ENCODE peak calls at places on chromosomes 3 and 15, in seven cellular contexts. One of them, this sample, is unnamed.
A peak's percentile ranks its signal among the peaks of the same experiment; 100 is the strongest.

GRCh38 chr3:33076952-33077351 is 20.0 kb downstream of the GLB1 start:
- DNase-seq in esophagus squamous epithelium: no peak
- DNase-seq in fibroblast of villous mesenchyme: no peak
- DNase-seq in GM12878: no peak
- DNase-seq in cardiac fibroblast: no peak
- DNase-seq in testis: no peak
- DNase-seq in cardiac muscle cell: no peak
- DNase-seq in this sample: no peak

GRCh38 chr3:188003188-188004171 is 150.5 kb upstream of the LPP start:
- DNase-seq in esophagus squamous epithelium: no peak
- DNase-seq in fibroblast of villous mesenchyme: no peak
- DNase-seq in GM12878: no peak
- DNase-seq in cardiac fibroblast: no peak
- DNase-seq in testis: no peak
- DNase-seq in cardiac muscle cell: no peak
- DNase-seq in this sample: no peak

GRCh38 chr3:147654827-147655226 is 245.7 kb downstream of the ZIC1 start:
- DNase-seq in esophagus squamous epithelium: no peak
- DNase-seq in fibroblast of villous mesenchyme: no peak
- DNase-seq in GM12878: no peak
- DNase-seq in cardiac fibroblast: peak; percentile 34
- DNase-seq in testis: no peak
- DNase-seq in cardiac muscle cell: peak; percentile 27
- DNase-seq in this sample: peak; percentile 36

GRCh38 chr3:145776782-145777408 is 384.1 kb downstream of the PLOD2 start:
- DNase-seq in esophagus squamous epithelium: no peak
- DNase-seq in fibroblast of villous mesenchyme: peak; percentile 70
- DNase-seq in GM12878: peak; percentile 16
- DNase-seq in cardiac fibroblast: peak; percentile 86
- DNase-seq in testis: peak; percentile 78
- DNase-seq in cardiac muscle cell: peak; percentile 86
- DNase-seq in this sample: peak; percentile 90

GRCh38 chr15:70133781-70134180 is 36.1 kb upstream of the TLE3 start:
- DNase-seq in esophagus squamous epithelium: no peak
- DNase-seq in fibroblast of villous mesenchyme: no peak
- DNase-seq in GM12878: no peak
- DNase-seq in cardiac fibroblast: no peak
- DNase-seq in testis: no peak
- DNase-seq in cardiac muscle cell: no peak
- DNase-seq in this sample: no peak

GRCh38 chr3:16452265-16452664 is 61.2 kb downstream of the RFTN1 start:
- DNase-seq in esophagus squamous epithelium: no peak
- DNase-seq in fibroblast of villous mesenchyme: no peak
- DNase-seq in GM12878: no peak
- DNase-seq in cardiac fibroblast: no peak
- DNase-seq in testis: no peak
- DNase-seq in cardiac muscle cell: no peak
- DNase-seq in this sample: peak; percentile 77

GRCh38 chr3:120908030-120908802 is at the start of gene STXBP5L:
- DNase-seq in esophagus squamous epithelium: no peak
- DNase-seq in fibroblast of villous mesenchyme: peak; percentile 48
- DNase-seq in GM12878: no peak
- DNase-seq in cardiac fibroblast: peak; percentile 83
- DNase-seq in testis: peak; percentile 96
- DNase-seq in cardiac muscle cell: peak; percentile 87
- DNase-seq in this sample: peak; percentile 70

GRCh38 chr15:99137877-99138276 is 33.0 kb downstream of the SYNM start:
- DNase-seq in esophagus squamous epithelium: no peak
- DNase-seq in fibroblast of villous mesenchyme: no peak
- DNase-seq in GM12878: no peak
- DNase-seq in cardiac fibroblast: no peak
- DNase-seq in testis: peak; percentile 8
- DNase-seq in cardiac muscle cell: no peak
- DNase-seq in this sample: no peak

GRCh38 chr3:165188452-165188851 is 7.7 kb downstream of the SLITRK3 start:
- DNase-seq in esophagus squamous epithelium: no peak
- DNase-seq in fibroblast of villous mesenchyme: no peak
- DNase-seq in GM12878: no peak
- DNase-seq in cardiac fibroblast: no peak
- DNase-seq in testis: no peak
- DNase-seq in cardiac muscle cell: no peak
- DNase-seq in this sample: no peak

GRCh38 chr3:16050641-16051467 is 123.6 kb upstream of the GALNT15 start:
- DNase-seq in esophagus squamous epithelium: no peak
- DNase-seq in fibroblast of villous mesenchyme: no peak
- DNase-seq in GM12878: no peak
- DNase-seq in cardiac fibroblast: no peak
- DNase-seq in testis: no peak
- DNase-seq in cardiac muscle cell: no peak
- DNase-seq in this sample: no peak

GRCh38 chr3:27722957-27723802 is 1.1 kb upstream of the EOMES start:
- DNase-seq in esophagus squamous epithelium: no peak
- DNase-seq in fibroblast of villous mesenchyme: no peak
- DNase-seq in GM12878: no peak
- DNase-seq in cardiac fibroblast: no peak
- DNase-seq in testis: no peak
- DNase-seq in cardiac muscle cell: no peak
- DNase-seq in this sample: no peak

GRCh38 chr15:35719964-35720507 is 174.1 kb upstream of the DPH6 start:
- DNase-seq in esophagus squamous epithelium: no peak
- DNase-seq in fibroblast of villous mesenchyme: no peak
- DNase-seq in GM12878: no peak
- DNase-seq in cardiac fibroblast: no peak
- DNase-seq in testis: no peak
- DNase-seq in cardiac muscle cell: no peak
- DNase-seq in this sample: peak; percentile 57

GRCh38 chr15:88334436-88334835 is 77.9 kb upstream of the NTRK3 start:
- DNase-seq in esophagus squamous epithelium: no peak
- DNase-seq in fibroblast of villous mesenchyme: no peak
- DNase-seq in GM12878: no peak
- DNase-seq in cardiac fibroblast: peak; percentile 5
- DNase-seq in testis: no peak
- DNase-seq in cardiac muscle cell: no peak
- DNase-seq in this sample: no peak

GRCh38 chr15:88341653-88342052 is 85.1 kb upstream of the NTRK3 start:
- DNase-seq in esophagus squamous epithelium: no peak
- DNase-seq in fibroblast of villous mesenchyme: no peak
- DNase-seq in GM12878: no peak
- DNase-seq in cardiac fibroblast: no peak
- DNase-seq in testis: no peak
- DNase-seq in cardiac muscle cell: no peak
- DNase-seq in this sample: no peak

GRCh38 chr15:88342666-88343065 is 86.1 kb upstream of the NTRK3 start:
- DNase-seq in esophagus squamous epithelium: no peak
- DNase-seq in fibroblast of villous mesenchyme: no peak
- DNase-seq in GM12878: no peak
- DNase-seq in cardiac fibroblast: no peak
- DNase-seq in testis: no peak
- DNase-seq in cardiac muscle cell: no peak
- DNase-seq in this sample: no peak

GRCh38 chr15:88335074-88335473 is 78.5 kb upstream of the NTRK3 start:
- DNase-seq in esophagus squamous epithelium: no peak
- DNase-seq in fibroblast of villous mesenchyme: no peak
- DNase-seq in GM12878: no peak
- DNase-seq in cardiac fibroblast: no peak
- DNase-seq in testis: no peak
- DNase-seq in cardiac muscle cell: no peak
- DNase-seq in this sample: no peak

GRCh38 chr15:88337993-88338392 is 81.5 kb upstream of the NTRK3 start:
- DNase-seq in esophagus squamous epithelium: no peak
- DNase-seq in fibroblast of villous mesenchyme: no peak
- DNase-seq in GM12878: no peak
- DNase-seq in cardiac fibroblast: no peak
- DNase-seq in testis: no peak
- DNase-seq in cardiac muscle cell: no peak
- DNase-seq in this sample: no peak
- TF ChIP-seq CTCF in esophagus squamous epithelium: no peak
- TF ChIP-seq CTCF in fibroblast of villous mesenchyme: no peak
- TF ChIP-seq CTCF in GM12878: no peak
- TF ChIP-seq CTCF in cardiac fibroblast: no peak
- TF ChIP-seq CTCF in testis: no peak
- TF ChIP-seq CTCF in cardiac muscle cell: no peak
- TF ChIP-seq CTCF in this sample: no peak

DNA sequence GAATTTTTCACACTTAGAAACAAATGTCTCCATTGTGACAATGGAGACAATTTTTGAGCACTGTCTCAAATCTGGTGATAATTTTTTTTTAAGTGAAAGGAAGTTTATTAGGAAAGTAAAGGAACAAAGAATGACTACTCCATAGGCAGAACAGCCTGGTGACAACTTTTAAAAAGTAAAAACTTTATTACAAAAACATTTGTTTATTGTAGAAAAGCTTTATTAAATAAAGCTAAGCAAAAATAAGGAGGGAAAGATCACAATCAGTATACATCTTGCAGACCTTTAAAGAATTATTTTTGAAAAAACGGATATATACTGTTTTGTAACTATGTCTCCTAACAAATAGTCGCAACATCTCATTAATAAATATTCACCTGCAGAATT is 688 bp upstream of the OXSM start:
- DNase-seq in esophagus squamous epithelium: no peak
- DNase-seq in fibroblast of villous mesenchyme: no peak
- DNase-seq in GM12878: no peak
- DNase-seq in cardiac fibroblast: no peak
- DNase-seq in testis: no peak
- DNase-seq in cardiac muscle cell: no peak
- DNase-seq in this sample: no peak
- H3K4me3 ChIP-seq in esophagus squamous epithelium: peak overlapping the region; percentile 70
- H3K4me3 ChIP-seq in fibroblast of villous mesenchyme: peak overlapping the region; percentile 71
- H3K4me3 ChIP-seq in GM12878: peak overlapping the region; percentile 78
- H3K4me3 ChIP-seq in cardiac fibroblast: peak overlapping the region; percentile 49
- H3K4me3 ChIP-seq in testis: peak overlapping the region; percentile 66
- H3K4me3 ChIP-seq in cardiac muscle cell: peak overlapping the region; percentile 76
- H3K4me3 ChIP-seq in this sample: peak overlapping the region; percentile 68

DNA sequence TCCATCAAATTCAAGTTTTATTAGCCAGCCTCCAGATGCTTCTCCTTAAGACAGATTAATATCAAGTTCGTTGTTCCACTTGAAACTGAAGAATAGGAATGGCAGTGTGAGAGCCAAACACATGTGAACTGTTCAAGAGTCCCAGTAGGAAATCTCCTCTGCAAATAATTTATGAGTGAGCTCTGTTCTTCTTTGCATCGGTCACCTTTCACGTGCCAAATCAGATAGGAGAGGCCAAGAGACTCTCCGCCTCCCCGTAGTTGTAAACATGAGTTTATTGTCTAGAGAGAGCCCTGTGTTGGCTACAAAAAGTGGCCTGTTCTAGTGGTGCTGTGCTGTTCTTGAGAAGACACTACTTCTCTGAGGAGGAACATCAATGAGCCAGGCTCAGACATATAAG is 372.1 kb upstream of the NR2F2 start:
- DNase-seq in esophagus squamous epithelium: no peak
- DNase-seq in fibroblast of villous mesenchyme: peak; percentile 50
- DNase-seq in GM12878: no peak
- DNase-seq in cardiac fibroblast: no peak
- DNase-seq in testis: no peak
- DNase-seq in cardiac muscle cell: no peak
- DNase-seq in this sample: no peak
- TF ChIP-seq CTCF in esophagus squamous epithelium: no peak
- TF ChIP-seq CTCF in fibroblast of villous mesenchyme: no peak
- TF ChIP-seq CTCF in GM12878: no peak
- TF ChIP-seq CTCF in cardiac fibroblast: no peak
- TF ChIP-seq CTCF in testis: no peak
- TF ChIP-seq CTCF in cardiac muscle cell: no peak
- TF ChIP-seq CTCF in this sample: no peak

GRCh38 chr15:87263296-87263695 is 993.2 kb downstream of the NTRK3 start:
- DNase-seq in esophagus squamous epithelium: no peak
- DNase-seq in fibroblast of villous mesenchyme: no peak
- DNase-seq in GM12878: no peak
- DNase-seq in cardiac fibroblast: no peak
- DNase-seq in testis: no peak
- DNase-seq in cardiac muscle cell: no peak
- DNase-seq in this sample: no peak

GRCh38 chr15:87269566-87269965 is 987.0 kb downstream of the NTRK3 start:
- DNase-seq in esophagus squamous epithelium: no peak
- DNase-seq in fibroblast of villous mesenchyme: no peak
- DNase-seq in GM12878: no peak
- DNase-seq in cardiac fibroblast: no peak
- DNase-seq in testis: no peak
- DNase-seq in cardiac muscle cell: no peak
- DNase-seq in this sample: peak; percentile 33

GRCh38 chr15:87263844-87264243 is 992.7 kb downstream of the NTRK3 start:
- DNase-seq in esophagus squamous epithelium: no peak
- DNase-seq in fibroblast of villous mesenchyme: peak; percentile 14
- DNase-seq in GM12878: no peak
- DNase-seq in cardiac fibroblast: no peak
- DNase-seq in testis: no peak
- DNase-seq in cardiac muscle cell: no peak
- DNase-seq in this sample: no peak

GRCh38 chr15:87267798-87268197 is 988.7 kb downstream of the NTRK3 start:
- DNase-seq in esophagus squamous epithelium: no peak
- DNase-seq in fibroblast of villous mesenchyme: peak; percentile 86
- DNase-seq in GM12878: no peak
- DNase-seq in cardiac fibroblast: peak; percentile 62
- DNase-seq in testis: no peak
- DNase-seq in cardiac muscle cell: peak; percentile 72
- DNase-seq in this sample: peak; percentile 85

GRCh38 chr15:87268675-87269074 is 987.9 kb downstream of the NTRK3 start:
- DNase-seq in esophagus squamous epithelium: no peak
- DNase-seq in fibroblast of villous mesenchyme: peak; percentile 8
- DNase-seq in GM12878: no peak
- DNase-seq in cardiac fibroblast: no peak
- DNase-seq in testis: no peak
- DNase-seq in cardiac muscle cell: no peak
- DNase-seq in this sample: peak; percentile 13
- H3K4me3 ChIP-seq in esophagus squamous epithelium: no peak overlapping the region
- H3K4me3 ChIP-seq in fibroblast of villous mesenchyme: no peak overlapping the region
- H3K4me3 ChIP-seq in GM12878: no peak overlapping the region
- H3K4me3 ChIP-seq in cardiac fibroblast: no peak overlapping the region
- H3K4me3 ChIP-seq in testis: no peak overlapping the region
- H3K4me3 ChIP-seq in cardiac muscle cell: no peak overlapping the region
- H3K4me3 ChIP-seq in this sample: no peak overlapping the region

DNA sequence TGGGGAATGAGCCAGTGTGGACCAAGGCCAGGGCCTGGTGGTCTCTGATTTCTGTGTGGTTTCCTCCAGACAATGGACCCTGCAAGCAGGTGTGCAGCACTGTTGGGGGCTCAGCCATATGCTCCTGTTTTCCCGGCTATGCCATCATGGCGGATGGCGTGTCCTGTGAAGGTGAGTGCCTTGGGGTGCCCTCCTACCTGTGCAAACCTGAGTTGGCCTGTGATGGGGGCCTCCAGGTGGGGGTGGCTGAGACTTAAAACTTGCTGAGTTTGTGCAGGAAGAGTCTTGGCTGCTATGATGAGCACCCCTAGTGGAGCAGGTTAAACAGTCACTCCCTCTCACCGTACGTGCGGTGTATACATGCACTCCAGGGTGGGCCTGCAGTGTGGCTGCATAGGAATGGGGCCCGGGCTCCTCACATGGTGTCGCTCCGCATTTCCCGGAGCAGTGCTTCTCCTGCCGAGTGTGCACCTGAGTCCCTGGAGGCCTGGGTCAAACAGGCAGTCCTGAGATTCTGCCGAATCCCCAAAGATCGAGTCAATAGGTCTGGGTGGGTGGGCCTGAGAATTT is 70.8 kb downstream of the FBLN2 start:
- DNase-seq in esophagus squamous epithelium: no peak
- DNase-seq in fibroblast of villous mesenchyme: no peak
- DNase-seq in GM12878: no peak
- DNase-seq in cardiac fibroblast: no peak
- DNase-seq in testis: no peak
- DNase-seq in cardiac muscle cell: no peak
- DNase-seq in this sample: no peak
- TF ChIP-seq CTCF in esophagus squamous epithelium: no peak
- TF ChIP-seq CTCF in fibroblast of villous mesenchyme: no peak
- TF ChIP-seq CTCF in GM12878: no peak
- TF ChIP-seq CTCF in cardiac fibroblast: no peak
- TF ChIP-seq CTCF in testis: no peak
- TF ChIP-seq CTCF in cardiac muscle cell: no peak
- TF ChIP-seq CTCF in this sample: no peak

This sample was measured in choroid plexus epithelial cell.